ENCODE peak calls at places on chromosome 2, in six cellular contexts. T is AG04450, E is mammary epithelial cell, O is tibial nerve, Q is tibial artery, A is cardiac muscle cell. F is an unnamed sample.

GRCh38 chr2:14348247-14348646 is 284.3 kb upstream of the LRATD1 start:
- DNase-seq in T (no peak), E (no peak), O (no peak), Q (no peak), A (no peak), F (no peak)

GRCh38 chr2:70123051-70123828 is 36.0 kb downstream of the PCBP1 start:
- DNase-seq in T (no peak), E (no peak), O (peak; percentile 73), Q (peak; percentile 83), A (peak; percentile 84), F (peak; percentile 70)

GRCh38 chr2:42878581-42878980 is 86.2 kb upstream of the HAAO start:
- DNase-seq in T (no peak), E (peak; percentile 56), O (no peak), Q (no peak), A (no peak), F (no peak)

GRCh38 chr2:164205347-164205746 is 415.9 kb downstream of the GRB14 start:
- DNase-seq in T (peak; percentile 61), E (peak; percentile 46), O (no peak), Q (no peak), A (no peak), F (no peak)

GRCh38 chr2:106053581-106053980 is 140.5 kb downstream of the UXS1 start:
- DNase-seq in T (no peak), E (peak; percentile 14), O (no peak), Q (no peak), A (no peak), F (no peak)

GRCh38 chr2:2621855-2622254 is 290.8 kb upstream of the MYT1L start:
- DNase-seq in T (no peak), E (no peak), O (no peak), Q (no peak), A (no peak), F (no peak)

GRCh38 chr2:224952942-224953657 is 89.2 kb downstream of the DOCK10 start:
- DNase-seq in T (no peak), E (no peak), O (no peak), Q (no peak), A (no peak), F (no peak)

GRCh38 chr2:30159766-30160165 is 13.0 kb downstream of the YPEL5 start:
- DNase-seq in T (no peak), E (no peak), O (no peak), Q (no peak), A (no peak), F (no peak)

GRCh38 chr2:67824196-67824595 is 238.6 kb downstream of the C1D start:
- DNase-seq in T (no peak), E (no peak), O (no peak), Q (no peak), A (no peak), F (peak; percentile 25)

GRCh38 chr2:62038980-62039771 is 133.7 kb downstream of the COMMD1 start:
- DNase-seq in T (no peak), E (peak; percentile 93), O (peak; percentile 4), Q (no peak), A (no peak), F (no peak)

GRCh38 chr2:20072436-20073158 is 21.2 kb upstream of the LAPTM4A start:
- DNase-seq in T (no peak), E (no peak), O (no peak), Q (no peak), A (no peak), F (no peak)

GRCh38 chr2:128249555-128249954 is 69.1 kb downstream of the HS6ST1 start:
- DNase-seq in T (no peak), E (no peak), O (no peak), Q (no peak), A (no peak), F (no peak)

GRCh38 chr2:203718087-203718486 is 11.6 kb downstream of the CD28 start:
- DNase-seq in T (no peak), E (no peak), O (no peak), Q (no peak), A (peak; percentile 28), F (no peak)

DNA sequence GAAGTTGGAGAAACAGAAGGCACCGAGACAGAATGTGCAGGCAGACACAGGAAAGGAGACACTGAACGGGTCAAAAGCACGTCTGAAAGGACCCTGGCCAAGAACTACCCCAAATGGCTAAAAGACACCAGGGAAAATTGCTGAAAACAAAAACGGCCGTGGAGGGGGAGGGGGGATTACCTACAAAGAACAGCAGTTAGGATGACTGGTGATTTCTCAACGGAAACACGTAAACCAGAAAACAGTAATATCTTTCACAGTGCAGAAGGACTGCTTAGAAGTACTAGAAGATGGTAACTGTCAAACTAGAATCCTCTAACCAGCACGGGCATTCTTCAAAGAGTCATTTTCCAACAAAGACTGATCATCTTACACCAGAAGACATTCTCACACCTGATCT is 142.6 kb downstream of the HDAC4 start:
- DNase-seq in T (no peak), E (no peak), O (no peak), Q (no peak), A (no peak), F (no peak)
- H3K27ac ChIP-seq in T (no peak overlapping the region), E (no peak overlapping the region), O (no peak overlapping the region), Q (no peak overlapping the region), A (no peak overlapping the region), F (no peak overlapping the region)

GRCh38 chr2:176428943-176429469 is 159.8 kb downstream of the MTX2 start:
- DNase-seq in T (no peak), E (no peak), O (no peak), Q (no peak), A (no peak), F (no peak)
- H3K9me3 ChIP-seq in T (no peaks in the 10 kb centered on the region), E (no peaks in the 10 kb centered on the region), O (no peaks in the 10 kb centered on the region), Q (no peaks in the 10 kb centered on the region), A (no peaks in the 10 kb centered on the region), F (no peaks in the 10 kb centered on the region)

GRCh38 chr2:184598313-184599053 is at the start of gene ZNF804A:
- DNase-seq in T (no peak), E (peak; percentile 4), O (peak; percentile 41), Q (peak; percentile 67), A (peak; percentile 68), F (peak; percentile 20)
- H3K27ac ChIP-seq in T (peak within 1 kb of the TSS; percentile 86), E (no peak within 1 kb of the TSS), O (peak within 1 kb of the TSS; percentile 71), Q (no peak within 1 kb of the TSS), A (no peak within 1 kb of the TSS), F (no peak within 1 kb of the TSS)

GRCh38 chr2:98861601-98862000 is 74.4 kb downstream of the CRACDL start:
- DNase-seq in T (no peak), E (no peak), O (no peak), Q (no peak), A (no peak), F (no peak)
- H3K9me3 ChIP-seq in T (no peaks in the 10 kb centered on the region), E (peaks cover 10% of the 10 kb centered on the region), O (peaks cover 59% of the 10 kb centered on the region), Q (peaks cover 21% of the 10 kb centered on the region), A (no peaks in the 10 kb centered on the region), F (no peaks in the 10 kb centered on the region)

DNA sequence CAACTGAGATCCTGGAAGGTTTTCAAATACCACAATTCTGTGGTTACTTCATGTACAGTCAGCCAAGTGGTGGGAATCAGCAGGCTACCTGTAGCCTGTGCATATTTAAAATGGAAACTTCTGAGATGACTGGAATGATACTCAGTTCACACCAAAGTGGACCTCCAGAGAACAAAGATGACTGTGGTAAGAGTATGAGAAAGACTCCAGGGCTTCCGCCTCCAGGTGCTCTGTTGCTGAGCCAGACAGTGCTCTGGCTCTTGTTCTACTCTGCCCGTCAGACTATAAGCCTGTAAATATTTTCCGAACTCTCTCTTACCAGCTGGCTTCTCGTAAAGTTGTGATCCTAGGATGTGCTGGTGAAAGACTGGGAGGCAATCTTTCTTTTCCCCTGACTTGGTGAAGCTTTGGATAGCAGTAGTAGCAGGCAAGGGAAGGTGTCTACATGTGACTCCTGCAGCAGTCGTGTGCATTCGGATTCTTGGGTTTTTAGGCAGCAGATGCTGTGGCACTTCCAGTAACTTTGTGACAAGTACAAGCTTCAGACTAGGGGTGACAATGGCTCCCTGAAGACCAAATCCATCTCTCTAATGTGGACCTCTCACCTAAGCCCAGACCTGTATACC is 23.1 kb downstream of the ST3GAL5 start:
- DNase-seq in T (no peak), E (peak; percentile 73), O (no peak), Q (no peak), A (no peak), F (no peak)
- H3K27ac ChIP-seq in T (no peak overlapping the region), E (no peak overlapping the region), O (no peak overlapping the region), Q (no peak overlapping the region), A (no peak overlapping the region), F (peak overlapping the region; percentile 27)

GRCh38 chr2:150387586-150388288 is 99.7 kb downstream of the RND3 start:
- DNase-seq in T (no peak), E (peak; percentile 51), O (no peak), Q (no peak), A (no peak), F (no peak)
- H3K9me3 ChIP-seq in T (no peaks in the 10 kb centered on the region), E (no peaks in the 10 kb centered on the region), O (peaks cover 20% of the 10 kb centered on the region), Q (no peaks in the 10 kb centered on the region), A (no peaks in the 10 kb centered on the region), F (no peaks in the 10 kb centered on the region)

GRCh38 chr2:176131617-176132396 is 2.3 kb downstream of the HOXD8 start:
- DNase-seq in T (no peak), E (no peak), O (no peak), Q (no peak), A (no peak), F (no peak)
- H3K27ac ChIP-seq in T (no peak overlapping the region), E (no peak overlapping the region), O (no peak overlapping the region), Q (no peak overlapping the region), A (no peak overlapping the region), F (peak overlapping the region; percentile 99)